ENCODE peak calls at places on chromosome 20, in four cellular contexts. X is neural crest cell; F is CD8-positive, alpha-beta memory T cell; Z is hippocampal formation. C is an unnamed sample.

GRCh38 chr20:3330046-3330741 is 77.3 kb downstream of the DNAAF9 start:
- DNase-seq in F (no peak), X (no peak), Z (no peak), C (no peak)

GRCh38 chr20:1417273-1417672 is 24.4 kb upstream of the FKBP1A start:
- DNase-seq in F (no peak), X (no peak), Z (no peak), C (no peak)

GRCh38 chr20:44888226-44889103 is 3.0 kb downstream of the YWHAB start:
- DNase-seq in F (no peak), Z (no peak), X (no peak), C (no peak)

GRCh38 chr20:6595704-6596103 is 171.8 kb upstream of the BMP2 start:
- DNase-seq in F (no peak), Z (no peak), X (no peak), C (no peak)

GRCh38 chr20:45963059-45964011 is 8.7 kb downstream of the ZNF335 start:
- DNase-seq in X (no peak), F (peak; percentile 41), Z (no peak), C (no peak)

GRCh38 chr20:1491891-1492642 is 847 bp upstream of the SIRPB2 start:
- DNase-seq in X (no peak), F (no peak), Z (no peak), C (no peak)

GRCh38 chr20:41116282-41116960 is 20.9 kb upstream of the PLCG1 start:
- DNase-seq in Z (no peak), X (no peak), F (no peak), C (no peak)

GRCh38 chr20:8170921-8171320 is 38.9 kb downstream of the PLCB1 start:
- DNase-seq in F (no peak), Z (no peak), X (no peak), C (no peak)

GRCh38 chr20:25480797-25481196 is 73.3 kb downstream of the GINS1 start:
- DNase-seq in Z (no peak), F (no peak), X (no peak), C (no peak)

GRCh38 chr20:13874269-13875158 is 89.7 kb downstream of the NDUFAF5 start:
- DNase-seq in F (no peak), X (no peak), Z (no peak), C (no peak)

GRCh38 chr20:53342429-53342828 is 251.2 kb downstream of the ZNF217 start:
- DNase-seq in X (no peak), Z (no peak), F (no peak), C (no peak)

GRCh38 chr20:44836596-44837120 is 26.3 kb upstream of the RIMS4 start:
- DNase-seq in Z (no peak), X (no peak), F (no peak), C (no peak)

GRCh38 chr20:53411129-53411528 is 182.5 kb downstream of the ZNF217 start:
- DNase-seq in F (no peak), X (no peak), Z (no peak), C (no peak)

GRCh38 chr20:19918965-19919329 is 98.2 kb upstream of the NAA20 start:
- DNase-seq in X (no peak), F (no peak), Z (no peak), C (no peak)

GRCh38 chr20:36881888-36882287 is 6.0 kb downstream of the TLDC2 start:
- DNase-seq in X (no peak), F (no peak), Z (no peak), C (no peak)

GRCh38 chr20:51934301-51935002 is 132.1 kb upstream of the SALL4 start:
- DNase-seq in X (no peak), F (no peak), Z (no peak), C (no peak)

GRCh38 chr20:51541189-51542032 is 1.1 kb downstream of the NFATC2 start:
- DNase-seq in X (no peak), Z (peak; percentile 56), F (peak; percentile 83), C (no peak)

GRCh38 chr20:52420805-52421204 is 229.2 kb upstream of the ZFP64 start:
- DNase-seq in X (no peak), Z (no peak), F (no peak), C (no peak)

GRCh38 chr20:60341062-60341461 is 382.8 kb downstream of the CDH26 start:
- DNase-seq in Z (no peak), X (no peak), F (no peak), C (no peak)

GRCh38 chr20:19045366-19045765 is 167.1 kb upstream of the SLC24A3 start:
- DNase-seq in Z (no peak), X (no peak), F (no peak), C (no peak)

GRCh38 chr20:610130-611046 is at the start of gene TCF15:
- DNase-seq in F (no peak), X (peak; percentile 20), Z (no peak), C (no peak)

GRCh38 chr20:61980647-61981583 is 84.8 kb downstream of the TAF4 start:
- DNase-seq in Z (no peak), F (no peak), X (no peak), C (peak; percentile 25)

GRCh38 chr20:4883546-4883945 is 117.8 kb downstream of the SLC23A2 start:
- DNase-seq in F (no peak), X (no peak), Z (no peak), C (no peak)

GRCh38 chr20:39112196-39112743 is 150.1 kb downstream of the DHX35 start:
- DNase-seq in Z (no peak), X (peak; percentile 59), F (no peak), C (peak; percentile 68)

GRCh38 chr20:63846938-63847373 is 14.3 kb upstream of the ABHD16B start:
- DNase-seq in X (no peak), Z (no peak), F (no peak), C (no peak)

GRCh38 chr20:815914-816606 is 17.5 kb upstream of the FAM110A start:
- DNase-seq in Z (peak; percentile 4), X (peak; percentile 67), F (peak; percentile 68), C (peak; percentile 64)

GRCh38 chr20:60010689-60011417 is 52.6 kb downstream of the CDH26 start:
- DNase-seq in F (no peak), Z (no peak), X (no peak), C (no peak)

GRCh38 chr20:45283529-45284065 is 23.0 kb upstream of the RBPJL start:
- DNase-seq in F (no peak), X (no peak), Z (no peak), C (no peak)

GRCh38 chr20:34529742-34530141 is 13.5 kb downstream of the DYNLRB1 start:
- DNase-seq in Z (no peak), F (no peak), X (no peak), C (no peak)

GRCh38 chr20:22807646-22808045 is 223.3 kb upstream of the FOXA2 start:
- DNase-seq in F (no peak), Z (no peak), X (no peak), C (no peak)

GRCh38 chr20:46649965-46650542 is 1.2 kb downstream of the SLC13A3 start:
- DNase-seq in X (no peak), Z (no peak), F (no peak), C (no peak)

GRCh38 chr20:20820104-20820503 is 107.7 kb upstream of the RALGAPA2 start:
- DNase-seq in X (peak; percentile 39), F (no peak), Z (no peak), C (no peak)

GRCh38 chr20:38081575-38081974 is 48.0 kb downstream of the RPRD1B start:
- DNase-seq in Z (no peak), F (no peak), X (no peak), C (no peak)

GRCh38 chr20:64240243-64241015 is 15.1 kb upstream of the PCMTD2 start:
- DNase-seq in Z (no peak), X (no peak), F (no peak), C (no peak)

GRCh38 chr20:50399917-50400704 is 110.1 kb upstream of the PTPN1 start:
- DNase-seq in F (no peak), Z (no peak), X (no peak), C (no peak)

GRCh38 chr20:57594092-57594911 is 25.9 kb downstream of the ZBP1 start:
- DNase-seq in Z (no peak), F (peak; percentile 46), X (peak; percentile 76), C (peak; percentile 69)

GRCh38 chr20:58405504-58406291 is 16.7 kb downstream of the VAPB start:
- DNase-seq in X (no peak), Z (no peak), F (no peak), C (no peak)

GRCh38 chr20:61661025-61661424 is 404.7 kb downstream of the TAF4 start:
- DNase-seq in F (no peak), Z (no peak), X (no peak), C (no peak)

C was measured in H54.